ENCODE peak calls at places on chromosomes 6 and 20, in eight cellular contexts. G, R, J, M, A, U, W and P are unnamed samples.
A peak's percentile ranks its signal among the peaks of the same experiment; 100 is the strongest.

GRCh38 chr20:53713328-53714056 is 119.9 kb upstream of the ZNF217 start:
- DNase-seq in W (no peak), G (no peak), A (peak; percentile 66), M (no peak), U (no peak), R (no peak), J (no peak), P (no peak)

GRCh38 chr6:110944681-110945151 is 13.8 kb upstream of the GTF3C6 start:
- DNase-seq in R (no peak), G (no peak), W (no peak), U (no peak), M (no peak), J (peak; percentile 86), A (no peak), P (no peak)

GRCh38 chr6:27825025-27825823 is 87.0 kb downstream of the OR2B2 start:
- DNase-seq in G (no peak), R (no peak), J (no peak), W (no peak), A (no peak), U (no peak), M (no peak), P (no peak)

GRCh38 chr6:24396764-24397163 is 6.0 kb upstream of the MRS2 start:
- DNase-seq in R (no peak), G (no peak), M (no peak), W (no peak), J (no peak), A (no peak), U (no peak), P (no peak)

GRCh38 chr6:158758941-158759479 is 60.2 kb downstream of the EZR start:
- DNase-seq in A (no peak), G (no peak), J (no peak), U (no peak), M (peak; percentile 85), R (no peak), W (no peak), P (no peak)

GRCh38 chr6:54992789-54993188 is 146.2 kb downstream of the FAM83B start:
- DNase-seq in J (no peak), G (no peak), R (no peak), W (no peak), M (no peak), A (peak; percentile 29), U (no peak), P (no peak)

GRCh38 chr6:50922579-50923525 is 104.2 kb downstream of the TFAP2B start:
- DNase-seq in G (no peak), W (no peak), M (no peak), U (no peak), R (no peak), J (no peak), A (no peak), P (no peak)

GRCh38 chr6:157985378-157986155 is 3.9 kb downstream of the SYNJ2 start:
- DNase-seq in J (no peak), A (no peak), R (no peak), U (peak; percentile 6), G (no peak), M (no peak), W (no peak), P (no peak)

GRCh38 chr6:169097336-169098052 is 156.2 kb downstream of the THBS2 start:
- DNase-seq in M (peak; percentile 56), W (no peak), G (no peak), R (no peak), J (peak; percentile 99), U (no peak), A (no peak), P (no peak)

GRCh38 chr6:124197148-124197547 is 393.5 kb downstream of the NKAIN2 start:
- DNase-seq in M (no peak), J (no peak), R (no peak), G (no peak), W (no peak), U (no peak), A (no peak), P (no peak)

GRCh38 chr6:124199226-124199625 is 395.6 kb downstream of the NKAIN2 start:
- DNase-seq in A (no peak), R (no peak), U (no peak), W (no peak), M (no peak), G (no peak), J (no peak), P (no peak)

GRCh38 chr6:124203812-124204167 is 400.1 kb downstream of the NKAIN2 start:
- DNase-seq in R (no peak), W (no peak), A (no peak), G (no peak), U (no peak), J (no peak), M (no peak), P (no peak)

GRCh38 chr6:124203106-124203811 is 399.6 kb downstream of the NKAIN2 start:
- DNase-seq in J (peak; percentile 62), R (no peak), U (no peak), W (no peak), G (no peak), M (no peak), A (no peak), P (no peak)

DNA sequence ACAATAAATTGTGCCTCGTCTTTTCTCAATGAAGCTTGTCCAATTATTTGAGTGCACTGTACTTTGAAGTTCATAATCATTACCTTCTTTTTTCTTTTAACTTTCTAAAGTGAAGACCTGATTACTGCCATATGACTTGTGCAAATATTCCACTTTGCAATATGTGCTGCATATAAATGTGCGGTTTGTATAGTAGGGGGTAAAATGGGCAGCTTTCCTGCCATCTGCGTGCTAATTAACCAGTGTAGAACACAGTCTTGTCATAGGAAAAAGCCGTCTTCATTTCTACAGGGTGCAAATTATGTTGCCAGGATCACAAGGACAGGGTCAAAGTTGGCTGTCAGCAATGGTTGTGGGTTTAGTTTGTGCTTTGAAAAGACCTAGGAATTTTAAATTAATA is 397.0 kb downstream of the NKAIN2 start:
- DNase-seq in W (no peak), U (no peak), G (no peak), M (no peak), R (no peak), J (no peak), A (no peak), P (no peak)
- TF ChIP-seq CTCF in W (no peak), U (no peak), G (no peak), M (no peak), R (no peak), J (no peak), A (no peak), P (no peak)

DNA sequence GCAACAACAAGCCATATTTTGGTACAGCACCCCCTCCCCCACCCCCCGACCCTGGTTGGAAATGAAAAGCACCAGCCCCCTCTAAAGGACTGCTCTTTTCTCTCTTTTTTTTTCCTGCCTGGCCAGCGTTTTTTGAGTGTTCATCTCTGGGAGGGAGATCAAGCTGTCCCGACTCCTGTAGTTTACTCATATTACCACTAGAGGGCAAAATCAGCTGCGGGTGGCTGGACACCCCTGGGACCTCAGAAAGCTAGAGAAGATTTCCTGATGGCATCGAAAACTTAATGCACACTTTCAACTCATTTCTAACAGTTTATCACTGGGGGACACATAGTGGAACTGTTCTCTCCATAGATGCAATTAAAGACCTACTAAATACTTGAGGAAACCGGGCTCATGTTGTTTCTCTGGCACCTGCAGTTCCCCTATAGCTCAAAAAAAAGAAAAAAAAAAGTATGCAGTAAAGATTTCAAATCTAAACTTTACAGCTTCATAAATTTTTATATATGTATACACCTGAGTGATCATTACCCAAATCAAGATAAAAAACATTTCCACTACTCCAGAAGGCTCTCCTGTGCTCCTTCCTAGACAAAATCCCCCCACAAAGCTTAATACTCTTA is 24.4 kb downstream of the CNBD2 start:
- DNase-seq in M (peak; percentile 87), A (peak; percentile 23), U (peak; percentile 28), G (peak; percentile 57), W (peak; percentile 37), R (no peak), J (peak; percentile 57), P (no peak)
- TF ChIP-seq CTCF in M (no peak), A (peak; percentile 83), U (peak; percentile 73), G (peak; percentile 82), W (peak; percentile 85), R (peak; percentile 81), J (peak; percentile 86), P (peak; percentile 78)

DNA sequence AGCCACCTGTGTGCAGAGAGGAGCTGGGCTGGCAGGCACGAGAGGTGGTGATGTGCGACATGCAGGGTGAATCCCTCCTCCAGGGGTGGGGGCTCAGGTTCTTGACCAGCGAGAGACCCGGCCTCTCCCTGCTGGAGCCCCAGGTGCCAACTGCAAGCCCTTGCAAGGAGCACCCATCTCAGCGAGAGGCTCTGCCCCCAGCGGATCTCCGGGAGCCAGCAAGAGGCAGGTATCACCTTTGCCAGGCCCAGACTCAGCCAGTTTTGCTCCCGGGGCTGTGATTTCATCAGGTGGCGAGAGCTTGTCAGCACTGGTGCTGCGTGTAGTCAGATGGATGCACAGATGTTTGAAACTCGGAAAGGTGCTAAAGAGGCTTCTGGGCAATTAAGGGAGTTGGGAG is 87.7 kb downstream of the TFAP2C start:
- DNase-seq in M (peak; percentile 91), W (no peak), J (no peak), A (peak; percentile 14), R (no peak), U (no peak), G (no peak), P (no peak)
- TF ChIP-seq CTCF in M (no peak), W (no peak), J (no peak), A (no peak), R (no peak), U (no peak), G (no peak), P (no peak)

GRCh38 chr20:64082126-64082638 is 2.0 kb downstream of the LKAAEAR1 start:
- DNase-seq in G (no peak), U (no peak), J (no peak), R (no peak), M (no peak), A (peak; percentile 45), W (no peak), P (no peak)

GRCh38 chr20:64084209-64085152 is at the start of gene LKAAEAR1:
- DNase-seq in G (no peak), M (no peak), J (no peak), A (peak; percentile 54), W (no peak), R (no peak), U (no peak), P (no peak)

GRCh38 chr20:64082821-64083379 is 1.3 kb downstream of the LKAAEAR1 start:
- DNase-seq in M (no peak), J (no peak), W (no peak), R (no peak), A (no peak), U (no peak), G (no peak), P (no peak)

GRCh38 chr20:64081620-64081964 is 1.7 kb downstream of the OPRL1 start:
- DNase-seq in W (no peak), R (no peak), U (no peak), M (no peak), G (no peak), J (no peak), A (no peak), P (no peak)

DNA sequence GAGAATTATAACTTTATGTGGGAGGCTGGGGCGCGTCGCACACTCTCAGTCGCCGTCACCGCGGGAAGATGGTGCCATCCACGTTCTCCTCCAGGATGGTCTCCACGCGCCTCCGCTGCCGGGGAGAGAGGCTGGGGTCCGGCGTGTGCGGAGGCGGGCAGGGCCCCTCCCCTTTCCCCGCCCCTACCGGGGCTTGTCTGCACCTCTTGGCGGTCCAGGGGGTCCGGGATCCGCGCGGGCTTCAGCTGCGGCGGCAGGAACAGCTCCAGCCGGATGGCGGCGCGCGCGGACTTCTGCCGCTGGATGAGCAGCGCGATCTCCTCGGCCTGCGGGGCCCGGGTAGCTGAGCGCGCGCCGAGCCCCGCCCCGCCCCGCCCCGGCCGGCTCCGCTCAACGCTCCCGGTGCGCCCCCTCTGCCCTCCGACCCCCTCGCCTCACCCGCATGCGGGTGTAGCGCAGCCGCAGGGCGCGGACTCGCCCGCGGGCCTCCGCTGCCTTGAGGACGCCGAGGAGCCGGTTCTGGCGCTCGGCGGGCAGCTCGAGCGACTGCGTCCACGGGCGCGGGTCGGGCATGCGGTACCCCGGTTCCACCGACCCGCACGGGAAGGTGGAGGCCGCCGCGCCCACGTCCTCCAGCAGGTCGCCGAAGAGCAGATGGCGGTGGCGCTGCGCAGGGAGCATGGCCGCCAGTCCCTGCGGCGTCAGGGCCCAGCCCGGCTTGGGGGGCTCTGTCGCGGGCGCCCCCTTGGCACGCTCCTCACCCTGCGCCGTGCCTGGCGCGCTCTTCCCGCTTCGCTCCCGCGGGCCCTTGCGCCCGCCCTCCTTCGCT is 604 bp downstream of the LKAAEAR1 start:
- DNase-seq in U (peak; percentile 45), W (peak; percentile 62), A (peak; percentile 82), R (peak; percentile 77), G (peak; percentile 70), J (peak; percentile 57), M (peak; percentile 94), P (peak; percentile 75)
- TF ChIP-seq CTCF in U (peak; percentile 61), W (peak; percentile 54), A (no peak), R (peak; percentile 55), G (peak; percentile 32), J (peak; percentile 70), M (no peak), P (peak; percentile 68)